ENCODE peak calls at places on chromosomes 6 and 20, in six cellular contexts. R is ACHN; W is HTR-8/SVneo; S is cerebellar cortex; J is stimulated activated CD4-positive, alpha-beta T cell treated with anti-CD3 and anti-CD28 coated beads, Interleukin-2, amount 100 ng/mL, for 4 hours; I is activated T-cell treated with anti-CD3 and anti-CD28 coated beads, Interleukin-2, amount 50 U/mL, for 48 hours. H is an unnamed sample.
A peak's percentile ranks its signal among the peaks of the same experiment; 100 is the strongest.

GRCh38 chr6:88365230-88365629 is 199.1 kb upstream of the CNR1 start:
- DNase-seq in R (no peak), W (no peak), S (no peak), J (no peak), I (no peak), H (no peak)

GRCh38 chr6:138250513-138251247 is 32.4 kb upstream of the PBOV1 start:
- DNase-seq in R (peak; percentile 43), W (peak; percentile 10), S (peak; percentile 72), J (no peak), I (no peak), H (peak; percentile 71)

GRCh38 chr6:4925580-4925979 is 78.3 kb downstream of the RPP40 start:
- DNase-seq in R (no peak), W (no peak), S (no peak), J (no peak), I (no peak), H (no peak)

GRCh38 chr20:39909447-39909846 is 779.6 kb downstream of the MAFB start:
- DNase-seq in R (no peak), W (no peak), S (no peak), J (no peak), I (no peak), H (no peak)

GRCh38 chr6:102686461-102686860 is 1293.0 kb downstream of the GRIK2 start:
- DNase-seq in R (no peak), W (no peak), S (no peak), J (no peak), I (no peak), H (no peak)

GRCh38 chr6:40325041-40325440 is 262.1 kb downstream of the LRFN2 start:
- DNase-seq in R (no peak), W (no peak), S (no peak), J (no peak), I (no peak), H (no peak)

GRCh38 chr6:142945446-142946180 is 637 bp upstream of the HIVEP2 start:
- DNase-seq in R (peak; percentile 61), W (no peak), S (peak; percentile 41), J (peak; percentile 51), I (peak; percentile 70), H (no peak)

GRCh38 chr6:165013701-165014100 is 295.7 kb downstream of the C6orf118 start:
- DNase-seq in R (no peak), W (no peak), S (no peak), J (no peak), I (no peak), H (no peak)

GRCh38 chr6:104591573-104592334 is 268.0 kb downstream of the HACE1 start:
- DNase-seq in R (no peak), W (no peak), S (no peak), J (no peak), I (no peak), H (no peak)

GRCh38 chr20:35742741-35743523 is 872 bp upstream of the RBM39 start:
- DNase-seq in R (peak; percentile 29), W (no peak), S (peak; percentile 66), J (no peak), I (no peak), H (no peak)

GRCh38 chr6:167116109-167116837 is 6.6 kb upstream of the CCR6 start:
- DNase-seq in R (no peak), W (no peak), S (no peak), J (no peak), I (no peak), H (no peak)

GRCh38 chr6:136539967-136540366 is 10.3 kb downstream of the MAP7 start:
- DNase-seq in R (no peak), W (no peak), S (no peak), J (no peak), I (no peak), H (no peak)

GRCh38 chr6:33589723-33590530 is 9.9 kb upstream of the BAK1 start:
- DNase-seq in R (peak; percentile 95), W (peak; percentile 93), S (peak; percentile 58), J (no peak), I (peak; percentile 64), H (peak; percentile 81)

GRCh38 chr20:2380601-2381000 is at the start of gene TGM6:
- DNase-seq in R (no peak), W (no peak), S (no peak), J (no peak), I (no peak), H (no peak)

GRCh38 chr6:15304337-15305078 is 58.6 kb downstream of the JARID2 start:
- DNase-seq in R (no peak), W (no peak), S (no peak), J (no peak), I (no peak), H (no peak)

GRCh38 chr6:22042713-22043112 is 254.1 kb downstream of the PRL start:
- DNase-seq in R (peak; percentile 66), W (no peak), S (no peak), J (no peak), I (no peak), H (no peak)

H was measured in T1000.